ENCODE peak calls at places on chromosomes 12 and 14, in four cellular contexts. One of them, this sample, is unnamed.

GRCh38 chr14:78519863-78520262 is 349.7 kb downstream of the NRXN3 start:
- DNase-seq in kidney epithelial cell: no peak
- DNase-seq in CD4-positive, CD25-positive, alpha-beta regulatory T cell: peak; percentile 24
- DNase-seq in pons: peak; percentile 14
- DNase-seq in this sample: peak; percentile 17

GRCh38 chr12:118650586-118650960 is 274.2 kb downstream of the SUDS3 start:
- DNase-seq in kidney epithelial cell: no peak
- DNase-seq in CD4-positive, CD25-positive, alpha-beta regulatory T cell: no peak
- DNase-seq in pons: no peak
- DNase-seq in this sample: no peak

GRCh38 chr14:43123544-43123943 is 1383.5 kb downstream of the FSCB start:
- DNase-seq in kidney epithelial cell: no peak
- DNase-seq in CD4-positive, CD25-positive, alpha-beta regulatory T cell: no peak
- DNase-seq in pons: no peak
- DNase-seq in this sample: no peak

GRCh38 chr14:89443002-89443660 is 26.1 kb upstream of the FOXN3 start:
- DNase-seq in kidney epithelial cell: no peak
- DNase-seq in CD4-positive, CD25-positive, alpha-beta regulatory T cell: no peak
- DNase-seq in pons: no peak
- DNase-seq in this sample: no peak

GRCh38 chr14:60161176-60162107 is 3.8 kb downstream of the DHRS7 start:
- DNase-seq in kidney epithelial cell: no peak
- DNase-seq in CD4-positive, CD25-positive, alpha-beta regulatory T cell: no peak
- DNase-seq in pons: peak; percentile 20
- DNase-seq in this sample: no peak

GRCh38 chr12:45216297-45216982 is 545 bp downstream of the ANO6 start:
- DNase-seq in kidney epithelial cell: no peak
- DNase-seq in CD4-positive, CD25-positive, alpha-beta regulatory T cell: peak; percentile 61
- DNase-seq in pons: no peak
- DNase-seq in this sample: peak; percentile 30

GRCh38 chr12:102910792-102911191 is 6.3 kb downstream of the PAH start:
- DNase-seq in kidney epithelial cell: no peak
- DNase-seq in CD4-positive, CD25-positive, alpha-beta regulatory T cell: no peak
- DNase-seq in pons: no peak
- DNase-seq in this sample: no peak

GRCh38 chr14:77344597-77344996 is 23.8 kb downstream of the GSTZ1 start:
- DNase-seq in kidney epithelial cell: no peak
- DNase-seq in CD4-positive, CD25-positive, alpha-beta regulatory T cell: no peak
- DNase-seq in pons: no peak
- DNase-seq in this sample: no peak

GRCh38 chr12:117344716-117345115 is 16.7 kb downstream of the NOS1 start:
- DNase-seq in kidney epithelial cell: no peak
- DNase-seq in CD4-positive, CD25-positive, alpha-beta regulatory T cell: no peak
- DNase-seq in pons: no peak
- DNase-seq in this sample: no peak

This sample was measured in Ammon's horn.